ENCODE peak calls at places on chromosomes 5 and 9, in seven cellular contexts. P, V, L, G, I, W and R are unnamed samples.
A peak's percentile ranks its signal among the peaks of the same experiment; 100 is the strongest.

GRCh38 chr5:56585973-56586740 is 229.2 kb upstream of the MAP3K1 start:
- DNase-seq in P (peak; percentile 74), V (peak; percentile 25), L (no peak), G (no peak), I (peak; percentile 51), W (no peak), R (peak; percentile 38)

GRCh38 chr5:10578292-10578663 is 14.4 kb downstream of the ANKRD33B start:
- DNase-seq in P (no peak), V (no peak), L (no peak), G (no peak), I (no peak), W (no peak), R (no peak)

GRCh38 chr5:97422678-97423077 is 239.6 kb upstream of the RIOK2 start:
- DNase-seq in P (no peak), V (no peak), L (no peak), G (no peak), I (no peak), W (no peak), R (no peak)

GRCh38 chr9:114059047-114059803 is 18.9 kb downstream of the AMBP start:
- DNase-seq in P (no peak), V (no peak), L (peak; percentile 17), G (no peak), I (peak; percentile 65), W (no peak), R (no peak)

GRCh38 chr5:88827997-88828396 is 55.0 kb downstream of the MEF2C start:
- DNase-seq in P (no peak), V (no peak), L (no peak), G (no peak), I (no peak), W (no peak), R (no peak)

GRCh38 chr9:81629440-81629839 is 59.9 kb downstream of the TLE1 start:
- DNase-seq in P (no peak), V (no peak), L (no peak), G (no peak), I (no peak), W (no peak), R (no peak)

GRCh38 chr9:24059651-24060050 is 233.6 kb upstream of the ELAVL2 start:
- DNase-seq in P (no peak), V (no peak), L (no peak), G (no peak), I (no peak), W (no peak), R (no peak)

GRCh38 chr5:55993013-55993412 is 1.8 kb downstream of the IL6ST start:
- DNase-seq in P (peak; percentile 11), V (no peak), L (no peak), G (no peak), I (no peak), W (no peak), R (no peak)

GRCh38 chr5:53161876-53162275 is 52.3 kb upstream of the MOCS2 start:
- DNase-seq in P (no peak), V (no peak), L (no peak), G (no peak), I (no peak), W (no peak), R (no peak)

GRCh38 chr9:114363424-114363823 is 24.4 kb downstream of the AKNA start:
- DNase-seq in P (no peak), V (no peak), L (no peak), G (no peak), I (no peak), W (no peak), R (no peak)

GRCh38 chr9:35341585-35341984 is 148.3 kb upstream of the RUSC2 start:
- DNase-seq in P (no peak), V (peak; percentile 27), L (peak; percentile 49), G (no peak), I (peak; percentile 70), W (no peak), R (peak; percentile 22)

GRCh38 chr9:83432104-83432627 is 106.0 kb downstream of the FRMD3 start:
- DNase-seq in P (peak; percentile 61), V (no peak), L (peak; percentile 93), G (no peak), I (peak; percentile 81), W (peak; percentile 77), R (peak; percentile 26)

GRCh38 chr9:90991953-90992352 is 190.3 kb downstream of the SYK start:
- DNase-seq in P (no peak), V (no peak), L (no peak), G (no peak), I (no peak), W (no peak), R (no peak)

DNA sequence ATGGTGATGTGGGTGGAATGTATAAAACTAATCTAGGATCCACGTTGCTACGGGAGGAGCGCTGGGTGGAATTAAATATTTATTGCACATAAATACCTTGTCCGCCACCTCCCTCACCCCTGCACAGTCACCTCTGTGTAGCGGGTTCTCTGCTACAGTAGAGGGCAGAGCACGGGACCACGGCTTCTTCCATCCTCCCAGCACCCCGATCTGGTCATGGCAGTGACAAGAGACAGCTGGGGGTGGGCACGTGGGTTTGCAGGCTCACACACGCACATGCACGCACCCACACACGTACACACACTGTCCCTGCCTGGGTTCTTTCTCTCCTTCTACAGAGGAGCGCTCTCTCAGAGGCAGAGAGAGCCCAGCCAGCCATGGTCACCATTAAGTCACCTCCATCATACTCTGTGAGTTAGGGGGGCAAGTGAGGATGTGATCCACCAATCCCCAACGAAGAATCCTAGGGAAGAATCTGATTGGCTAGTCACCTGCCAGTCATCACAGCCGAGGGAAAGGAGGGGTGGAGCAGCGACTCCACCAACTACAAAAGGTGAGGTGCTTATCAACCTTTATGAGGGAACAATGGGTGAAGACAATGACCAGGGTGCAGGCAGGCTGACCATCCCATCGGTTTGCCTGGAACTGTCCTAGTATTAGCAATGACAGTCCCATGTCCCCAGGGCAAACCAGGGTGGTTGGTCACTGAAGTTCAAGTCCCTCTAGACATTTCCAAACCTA is 18.5 kb upstream of the FCN1 start:
- DNase-seq in P (no peak), V (no peak), L (no peak), G (no peak), I (no peak), W (no peak), R (no peak)
- H3K27me3 ChIP-seq in P (no peaks in the 10 kb centered on the region), V (no peaks in the 10 kb centered on the region), L (peaks cover 4% of the 10 kb centered on the region), G (peaks cover 3% of the 10 kb centered on the region), I (peaks cover 37% of the 10 kb centered on the region), W (peaks cover 33% of the 10 kb centered on the region), R (no peaks in the 10 kb centered on the region)

GRCh38 chr5:176850371-176851245 is 40.2 kb downstream of the UNC5A start:
- DNase-seq in P (no peak), V (no peak), L (no peak), G (no peak), I (no peak), W (no peak), R (no peak)

GRCh38 chr5:176851380-176851779 is 41.0 kb downstream of the UNC5A start:
- DNase-seq in P (no peak), V (no peak), L (no peak), G (no peak), I (no peak), W (no peak), R (no peak)

GRCh38 chr5:176855598-176855997 is 43.5 kb downstream of the HK3 start:
- DNase-seq in P (no peak), V (no peak), L (no peak), G (no peak), I (no peak), W (no peak), R (no peak)

GRCh38 chr5:176851871-176852270 is 41.5 kb downstream of the UNC5A start:
- DNase-seq in P (no peak), V (no peak), L (no peak), G (no peak), I (no peak), W (no peak), R (no peak)

DNA sequence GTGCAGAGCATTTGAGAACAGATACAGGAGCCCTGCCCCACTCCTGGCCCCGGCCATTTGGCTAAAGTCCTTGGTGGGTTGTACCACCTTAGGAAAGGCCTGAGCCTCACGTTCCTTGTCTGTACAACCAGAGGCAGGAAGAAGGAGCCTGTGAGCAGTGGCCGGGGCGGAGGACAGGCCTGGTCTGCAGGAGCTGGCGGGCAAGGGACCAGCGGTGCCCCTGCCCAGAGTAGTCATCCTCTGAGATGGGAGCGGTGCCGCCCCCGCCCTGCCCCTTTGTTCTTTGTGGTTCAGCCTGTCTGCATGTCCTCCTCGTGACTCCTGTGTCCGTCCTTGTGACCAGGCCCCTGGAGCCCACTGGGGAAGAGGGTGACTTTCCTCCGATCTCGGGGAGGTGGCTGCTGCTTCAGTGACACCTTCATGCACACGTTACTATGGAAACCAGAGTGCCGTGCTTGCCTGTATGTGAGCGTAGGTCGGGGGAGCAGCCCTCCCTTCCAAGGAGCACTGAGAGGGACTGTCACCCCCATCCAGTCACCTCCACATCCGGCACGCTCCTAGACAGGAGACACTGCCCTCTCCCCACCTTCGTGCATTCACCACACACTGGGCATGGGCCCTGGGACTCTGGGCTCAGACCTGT is 42.9 kb downstream of the UNC5A start:
- DNase-seq in P (no peak), V (no peak), L (no peak), G (no peak), I (no peak), W (no peak), R (no peak)
- H3K27me3 ChIP-seq in P (no peaks in the 10 kb centered on the region), V (no peaks in the 10 kb centered on the region), L (peaks cover 4% of the 10 kb centered on the region), G (no peaks in the 10 kb centered on the region), I (peaks cover 71% of the 10 kb centered on the region), W (peaks cover 22% of the 10 kb centered on the region), R (no peaks in the 10 kb centered on the region)

DNA sequence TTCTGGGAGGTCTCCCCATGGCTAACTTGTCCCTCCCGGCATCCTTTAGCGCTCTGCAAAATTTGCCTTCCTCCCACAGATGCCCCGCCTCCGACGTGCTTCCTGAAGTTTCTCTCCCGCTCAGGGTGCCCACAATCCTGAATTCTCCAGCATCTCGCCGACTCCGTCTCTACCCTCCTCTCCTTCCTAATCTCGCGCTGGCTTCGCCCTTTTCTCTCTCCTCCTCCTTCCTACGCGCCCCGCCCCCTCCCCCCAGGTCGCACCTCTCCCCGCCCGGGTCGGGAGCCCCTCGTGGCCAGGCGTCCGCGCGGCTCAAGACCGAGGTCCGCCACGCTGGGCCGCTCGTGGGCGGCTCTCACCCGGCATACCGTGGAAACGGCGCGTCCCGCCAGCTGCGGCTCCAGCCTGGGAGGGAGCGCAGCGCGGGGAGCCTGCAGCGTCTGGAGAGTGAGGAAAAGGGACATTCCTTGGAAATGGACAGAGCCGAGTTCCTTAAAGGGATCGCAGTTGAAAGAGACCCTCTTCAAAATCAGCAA is 4.8 kb upstream of the IRX2 start:
- DNase-seq in P (peak; percentile 82), V (peak; percentile 46), L (no peak), G (no peak), I (no peak), W (no peak), R (no peak)
- H3K27me3 ChIP-seq in P (peaks cover 67% of the 10 kb centered on the region), V (peaks cover 72% of the 10 kb centered on the region), L (peaks cover 39% of the 10 kb centered on the region), G (no peaks in the 10 kb centered on the region), I (peaks cover 99% of the 10 kb centered on the region), W (peaks cover 95% of the 10 kb centered on the region), R (peaks cover 84% of the 10 kb centered on the region)

GRCh38 chr5:321233-321725 is at the start of gene AHRR:
- DNase-seq in P (peak; percentile 88), V (peak; percentile 86), L (no peak), G (no peak), I (peak; percentile 66), W (peak; percentile 72), R (no peak)

GRCh38 chr5:317086-317811 is 4.3 kb upstream of the AHRR start:
- DNase-seq in P (peak; percentile 90), V (peak; percentile 85), L (no peak), G (peak; percentile 52), I (peak; percentile 37), W (peak; percentile 38), R (no peak)

GRCh38 chr5:320524-321232 is 836 bp upstream of the AHRR start:
- DNase-seq in P (peak; percentile 50), V (no peak), L (no peak), G (no peak), I (no peak), W (no peak), R (no peak)

GRCh38 chr5:318341-318897 is 3.1 kb upstream of the AHRR start:
- DNase-seq in P (no peak), V (no peak), L (no peak), G (peak; percentile 48), I (no peak), W (no peak), R (no peak)

GRCh38 chr5:318931-319601 is 2.4 kb upstream of the AHRR start:
- DNase-seq in P (no peak), V (no peak), L (no peak), G (no peak), I (no peak), W (no peak), R (no peak)
- H3K27me3 ChIP-seq in P (peaks cover 59% of the 10 kb centered on the region), V (peaks cover 54% of the 10 kb centered on the region), L (peaks cover 25% of the 10 kb centered on the region), G (no peaks in the 10 kb centered on the region), I (peaks cover 53% of the 10 kb centered on the region), W (peaks cover 57% of the 10 kb centered on the region), R (peaks cover 52% of the 10 kb centered on the region)